ENCODE peak calls at places on chromosomes 7 and 10, in five cellular contexts. One of them, this sample, is unnamed.

GRCh38 chr10:14687340-14687739 is 87.4 kb downstream of the FAM107B start:
- DNase-seq in tibial artery: no peak
- DNase-seq in body of pancreas: no peak
- DNase-seq in heart left ventricle: no peak
- DNase-seq in AG04450: no peak
- DNase-seq in this sample: no peak

GRCh38 chr7:89780291-89780690 is 374.0 kb upstream of the STEAP1 start:
- DNase-seq in tibial artery: no peak
- DNase-seq in body of pancreas: no peak
- DNase-seq in heart left ventricle: no peak
- DNase-seq in AG04450: no peak
- DNase-seq in this sample: no peak

GRCh38 chr7:34107306-34107705 is 202.0 kb downstream of the BMPER start:
- DNase-seq in tibial artery: no peak
- DNase-seq in body of pancreas: no peak
- DNase-seq in heart left ventricle: no peak
- DNase-seq in AG04450: no peak
- DNase-seq in this sample: no peak

GRCh38 chr10:119470920-119471702 is 71.4 kb downstream of the RGS10 start:
- DNase-seq in tibial artery: no peak
- DNase-seq in body of pancreas: no peak
- DNase-seq in heart left ventricle: no peak
- DNase-seq in AG04450: no peak
- DNase-seq in this sample: no peak

GRCh38 chr7:119931230-119931824 is 341.6 kb upstream of the KCND2 start:
- DNase-seq in tibial artery: no peak
- DNase-seq in body of pancreas: no peak
- DNase-seq in heart left ventricle: no peak
- DNase-seq in AG04450: no peak
- DNase-seq in this sample: no peak

GRCh38 chr7:114158275-114158674 is 239.5 kb upstream of the PPP1R3A start:
- DNase-seq in tibial artery: no peak
- DNase-seq in body of pancreas: no peak
- DNase-seq in heart left ventricle: no peak
- DNase-seq in AG04450: no peak
- DNase-seq in this sample: no peak

GRCh38 chr7:138625849-138626230 is 75.3 kb downstream of the SVOPL start:
- DNase-seq in tibial artery: no peak
- DNase-seq in body of pancreas: no peak
- DNase-seq in heart left ventricle: no peak
- DNase-seq in AG04450: no peak
- DNase-seq in this sample: no peak

GRCh38 chr10:18238875-18239485 is 98.8 kb downstream of the CACNB2 start:
- DNase-seq in tibial artery: no peak
- DNase-seq in body of pancreas: no peak
- DNase-seq in heart left ventricle: no peak
- DNase-seq in AG04450: peak; percentile 39
- DNase-seq in this sample: no peak

GRCh38 chr10:89391882-89392756 is at the start of gene IFIT1:
- DNase-seq in tibial artery: peak; percentile 76
- DNase-seq in body of pancreas: peak; percentile 64
- DNase-seq in heart left ventricle: no peak
- DNase-seq in AG04450: peak; percentile 85
- DNase-seq in this sample: no peak

GRCh38 chr7:104956753-104957450 is 57.1 kb upstream of the KMT2E start:
- DNase-seq in tibial artery: no peak
- DNase-seq in body of pancreas: no peak
- DNase-seq in heart left ventricle: no peak
- DNase-seq in AG04450: peak; percentile 81
- DNase-seq in this sample: no peak

GRCh38 chr10:63323930-63324854 is 141.6 kb downstream of the JMJD1C start:
- DNase-seq in tibial artery: no peak
- DNase-seq in body of pancreas: no peak
- DNase-seq in heart left ventricle: no peak
- DNase-seq in AG04450: no peak
- DNase-seq in this sample: no peak

GRCh38 chr10:49282306-49282705 is 16.7 kb upstream of the C10orf71 start:
- DNase-seq in tibial artery: no peak
- DNase-seq in body of pancreas: no peak
- DNase-seq in heart left ventricle: no peak
- DNase-seq in AG04450: no peak
- DNase-seq in this sample: no peak

GRCh38 chr10:45257615-45258014 is 57.8 kb downstream of the OR13A1 start:
- DNase-seq in tibial artery: no peak
- DNase-seq in body of pancreas: no peak
- DNase-seq in heart left ventricle: no peak
- DNase-seq in AG04450: no peak
- DNase-seq in this sample: no peak

GRCh38 chr7:29035044-29035740 is 77.1 kb upstream of the TRIL start:
- DNase-seq in tibial artery: no peak
- DNase-seq in body of pancreas: no peak
- DNase-seq in heart left ventricle: no peak
- DNase-seq in AG04450: no peak
- DNase-seq in this sample: no peak

GRCh38 chr7:140512317-140513000 is 33.2 kb upstream of the MKRN1 start:
- DNase-seq in tibial artery: no peak
- DNase-seq in body of pancreas: peak; percentile 83
- DNase-seq in heart left ventricle: no peak
- DNase-seq in AG04450: no peak
- DNase-seq in this sample: peak; percentile 48

GRCh38 chr10:35498693-35499092 is 106.4 kb upstream of the GJD4 start:
- DNase-seq in tibial artery: no peak
- DNase-seq in body of pancreas: no peak
- DNase-seq in heart left ventricle: no peak
- DNase-seq in AG04450: no peak
- DNase-seq in this sample: no peak

GRCh38 chr7:536231-536630 is 16.6 kb upstream of the PDGFA start:
- DNase-seq in tibial artery: no peak
- DNase-seq in body of pancreas: no peak
- DNase-seq in heart left ventricle: no peak
- DNase-seq in AG04450: no peak
- DNase-seq in this sample: no peak

GRCh38 chr7:93115796-93116195 is 2.0 kb downstream of the SAMD9 start:
- DNase-seq in tibial artery: no peak
- DNase-seq in body of pancreas: no peak
- DNase-seq in heart left ventricle: no peak
- DNase-seq in AG04450: peak; percentile 4
- DNase-seq in this sample: no peak

GRCh38 chr7:8436965-8437364 is 3.6 kb downstream of the NXPH1 start:
- DNase-seq in tibial artery: no peak
- DNase-seq in body of pancreas: peak; percentile 58
- DNase-seq in heart left ventricle: no peak
- DNase-seq in AG04450: no peak
- DNase-seq in this sample: no peak

GRCh38 chr10:114874827-114875541 is 53.4 kb downstream of the FHIP2A start:
- DNase-seq in tibial artery: no peak
- DNase-seq in body of pancreas: no peak
- DNase-seq in heart left ventricle: no peak
- DNase-seq in AG04450: no peak
- DNase-seq in this sample: no peak

GRCh38 chr7:192701-193536 is 548 bp downstream of the FAM20C start:
- DNase-seq in tibial artery: no peak
- DNase-seq in body of pancreas: peak; percentile 48
- DNase-seq in heart left ventricle: no peak
- DNase-seq in AG04450: no peak
- DNase-seq in this sample: no peak

GRCh38 chr10:120172371-120172770 is 279.8 kb downstream of the SEC23IP start:
- DNase-seq in tibial artery: no peak
- DNase-seq in body of pancreas: no peak
- DNase-seq in heart left ventricle: no peak
- DNase-seq in AG04450: no peak
- DNase-seq in this sample: no peak

GRCh38 chr7:149444260-149444659 is 16.6 kb downstream of the ZNF777 start:
- DNase-seq in tibial artery: no peak
- DNase-seq in body of pancreas: no peak
- DNase-seq in heart left ventricle: no peak
- DNase-seq in AG04450: no peak
- DNase-seq in this sample: no peak

GRCh38 chr10:72056932-72057751 is 31.2 kb downstream of the SPOCK2 start:
- DNase-seq in tibial artery: no peak
- DNase-seq in body of pancreas: peak; percentile 82
- DNase-seq in heart left ventricle: no peak
- DNase-seq in AG04450: no peak
- DNase-seq in this sample: no peak

GRCh38 chr10:119401671-119402395 is 140.7 kb downstream of the RGS10 start:
- DNase-seq in tibial artery: peak; percentile 84
- DNase-seq in body of pancreas: peak; percentile 28
- DNase-seq in heart left ventricle: peak; percentile 75
- DNase-seq in AG04450: peak; percentile 95
- DNase-seq in this sample: peak; percentile 82

GRCh38 chr7:38681882-38682281 is 50.7 kb upstream of the AMPH start:
- DNase-seq in tibial artery: no peak
- DNase-seq in body of pancreas: no peak
- DNase-seq in heart left ventricle: no peak
- DNase-seq in AG04450: peak; percentile 32
- DNase-seq in this sample: no peak

GRCh38 chr10:72379776-72380175 is 25.1 kb upstream of the DNAJB12 start:
- DNase-seq in tibial artery: no peak
- DNase-seq in body of pancreas: no peak
- DNase-seq in heart left ventricle: no peak
- DNase-seq in AG04450: no peak
- DNase-seq in this sample: no peak

GRCh38 chr10:73744690-73744994 is 470 bp downstream of the SEC24C start:
- DNase-seq in tibial artery: peak; percentile 74
- DNase-seq in body of pancreas: peak; percentile 43
- DNase-seq in heart left ventricle: no peak
- DNase-seq in AG04450: no peak
- DNase-seq in this sample: no peak

GRCh38 chr7:142485617-142486226 is 227.9 kb upstream of the PRSS58 start:
- DNase-seq in tibial artery: no peak
- DNase-seq in body of pancreas: no peak
- DNase-seq in heart left ventricle: no peak
- DNase-seq in AG04450: no peak
- DNase-seq in this sample: no peak

GRCh38 chr10:116198636-116199035 is 74.4 kb downstream of the GFRA1 start:
- DNase-seq in tibial artery: no peak
- DNase-seq in body of pancreas: no peak
- DNase-seq in heart left ventricle: no peak
- DNase-seq in AG04450: no peak
- DNase-seq in this sample: no peak

GRCh38 chr10:122525788-122526187 is 34.8 kb upstream of the DMBT1 start:
- DNase-seq in tibial artery: no peak
- DNase-seq in body of pancreas: no peak
- DNase-seq in heart left ventricle: no peak
- DNase-seq in AG04450: no peak
- DNase-seq in this sample: no peak
- TF ChIP-seq CTCF in tibial artery: no peak
- TF ChIP-seq CTCF in body of pancreas: peak; percentile 29
- TF ChIP-seq CTCF in heart left ventricle: peak; percentile 34
- TF ChIP-seq CTCF in AG04450: no peak
- TF ChIP-seq CTCF in this sample: peak; percentile 48

GRCh38 chr7:84112771-84113170 is 81.8 kb downstream of the SEMA3A start:
- DNase-seq in tibial artery: no peak
- DNase-seq in body of pancreas: no peak
- DNase-seq in heart left ventricle: no peak
- DNase-seq in AG04450: no peak
- DNase-seq in this sample: no peak
- H3K9me3 ChIP-seq in tibial artery: no peaks in the 10 kb centered on the region
- H3K9me3 ChIP-seq in body of pancreas: no peaks in the 10 kb centered on the region
- H3K9me3 ChIP-seq in heart left ventricle: no peaks in the 10 kb centered on the region
- H3K9me3 ChIP-seq in AG04450: no peaks in the 10 kb centered on the region
- H3K9me3 ChIP-seq in this sample: no peaks in the 10 kb centered on the region

DNA sequence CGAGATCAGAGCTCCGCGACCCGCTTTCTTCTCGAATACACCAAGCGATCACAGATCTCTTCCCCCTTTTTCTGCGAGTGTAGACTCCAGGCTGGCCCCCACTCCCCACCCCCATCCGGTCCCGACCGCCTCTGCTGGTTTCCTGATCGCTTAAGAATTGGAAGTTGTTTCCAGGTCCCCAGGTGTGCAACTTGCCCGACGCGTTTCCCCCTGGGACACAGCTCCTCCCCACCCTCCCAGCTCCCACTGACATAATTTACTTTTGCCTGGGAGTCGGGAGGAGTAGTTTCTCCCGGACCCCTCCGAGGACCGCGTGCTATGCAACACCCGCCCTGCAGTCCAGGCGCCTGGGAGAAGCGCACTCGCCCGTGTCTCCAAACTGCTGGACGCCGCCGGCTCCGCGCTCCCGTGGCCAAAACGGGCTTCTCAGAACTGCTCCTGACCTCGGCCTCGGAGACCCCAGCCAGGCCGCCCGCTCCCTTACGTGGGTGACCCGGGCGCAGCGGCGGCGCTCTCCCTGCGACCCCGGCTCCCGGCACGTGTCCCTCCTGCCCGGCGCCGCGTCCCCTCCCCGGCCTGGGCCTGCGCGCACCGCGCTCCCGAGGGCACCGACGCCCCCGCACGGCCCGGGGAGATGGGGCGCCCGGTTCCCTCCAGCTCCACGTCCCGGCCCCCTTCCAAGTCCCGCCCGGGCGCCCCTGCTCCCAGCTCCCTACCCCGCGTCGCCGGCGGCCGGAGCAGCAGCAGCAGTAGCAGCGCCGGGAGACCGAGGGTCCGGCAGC is 463 bp downstream of the IL15RA start:
- DNase-seq in tibial artery: no peak
- DNase-seq in body of pancreas: peak; percentile 67
- DNase-seq in heart left ventricle: peak; percentile 76
- DNase-seq in AG04450: no peak
- DNase-seq in this sample: peak; percentile 58
- H3K27ac ChIP-seq in tibial artery: peak overlapping the region; percentile 80
- H3K27ac ChIP-seq in body of pancreas: peak overlapping the region; percentile 99
- H3K27ac ChIP-seq in heart left ventricle: peak overlapping the region; percentile 95
- H3K27ac ChIP-seq in AG04450: no peak overlapping the region
- H3K27ac ChIP-seq in this sample: peak overlapping the region; percentile 98

GRCh38 chr10:811379-811778 is 120.1 kb downstream of the LARP4B start:
- DNase-seq in tibial artery: no peak
- DNase-seq in body of pancreas: no peak
- DNase-seq in heart left ventricle: no peak
- DNase-seq in AG04450: no peak
- DNase-seq in this sample: no peak

GRCh38 chr10:809671-810350 is 120.3 kb upstream of the DIP2C start:
- DNase-seq in tibial artery: no peak
- DNase-seq in body of pancreas: no peak
- DNase-seq in heart left ventricle: no peak
- DNase-seq in AG04450: no peak
- DNase-seq in this sample: peak; percentile 74

GRCh38 chr10:812787-813186 is 118.7 kb downstream of the LARP4B start:
- DNase-seq in tibial artery: no peak
- DNase-seq in body of pancreas: no peak
- DNase-seq in heart left ventricle: no peak
- DNase-seq in AG04450: no peak
- DNase-seq in this sample: no peak

GRCh38 chr10:811781-812180 is 119.7 kb downstream of the LARP4B start:
- DNase-seq in tibial artery: no peak
- DNase-seq in body of pancreas: no peak
- DNase-seq in heart left ventricle: no peak
- DNase-seq in AG04450: no peak
- DNase-seq in this sample: no peak

DNA sequence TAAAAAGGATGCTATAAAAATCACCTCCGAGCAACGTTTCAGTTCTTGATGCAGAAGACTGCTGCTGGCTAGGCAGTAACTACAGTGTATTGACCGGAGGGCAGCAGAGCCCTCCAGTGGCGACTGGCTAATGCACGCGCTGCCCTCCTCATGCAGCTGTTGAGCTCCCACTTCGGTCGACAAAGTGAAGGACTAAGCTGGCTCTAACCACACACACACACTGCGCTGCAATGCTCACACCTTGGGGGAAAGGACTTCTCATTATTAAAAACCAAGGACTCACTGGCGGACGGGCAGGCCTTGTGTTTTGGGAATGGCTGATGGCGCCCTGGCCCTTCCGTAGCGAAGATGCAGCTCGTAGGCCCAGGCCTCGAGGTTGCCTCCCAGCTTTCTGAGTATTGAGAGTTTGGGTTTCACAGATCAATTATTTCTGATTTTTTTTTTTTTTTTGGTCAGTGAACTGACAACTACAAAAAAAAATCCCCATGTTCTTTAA is 120.9 kb upstream of the DIP2C start:
- DNase-seq in tibial artery: no peak
- DNase-seq in body of pancreas: no peak
- DNase-seq in heart left ventricle: no peak
- DNase-seq in AG04450: no peak
- DNase-seq in this sample: no peak
- TF ChIP-seq CTCF in tibial artery: no peak
- TF ChIP-seq CTCF in body of pancreas: peak; percentile 16
- TF ChIP-seq CTCF in heart left ventricle: peak; percentile 41
- TF ChIP-seq CTCF in AG04450: peak; percentile 48
- TF ChIP-seq CTCF in this sample: peak; percentile 49

This sample was measured in left ventricle myocardium inferior.